ENCODE peak calls at places on chromosomes 6 and 20, in six cellular contexts. F, Y, Q, W, B and N are unnamed samples.

GRCh38 chr6:115634131-115634530 is 426.6 kb downstream of the FRK start:
- DNase-seq in F (no peak), Q (no peak), Y (no peak), W (no peak), B (no peak), N (no peak)

GRCh38 chr6:127120109-127120786 is 1.8 kb downstream of the RSPO3 start:
- DNase-seq in F (no peak), W (peak; percentile 65), Q (no peak), Y (no peak), B (peak; percentile 82), N (no peak)

GRCh38 chr20:53934421-53935352 is 135.7 kb downstream of the BCAS1 start:
- DNase-seq in Q (no peak), Y (no peak), W (no peak), F (no peak), B (no peak), N (no peak)

GRCh38 chr20:43357352-43357751 is 100.3 kb upstream of the SRSF6 start:
- DNase-seq in Q (no peak), F (no peak), Y (no peak), B (no peak), W (no peak), N (no peak)

GRCh38 chr6:14272111-14273085 is 154.8 kb downstream of the CD83 start:
- DNase-seq in Q (no peak), F (no peak), B (no peak), W (no peak), Y (no peak), N (no peak)

GRCh38 chr6:6277418-6277817 is 43.0 kb downstream of the F13A1 start:
- DNase-seq in W (no peak), Y (no peak), Q (no peak), B (no peak), F (no peak), N (no peak)

GRCh38 chr6:52754443-52754842 is 8.8 kb downstream of the GSTA2 start:
- DNase-seq in Y (no peak), B (no peak), F (no peak), Q (no peak), W (no peak), N (no peak)

GRCh38 chr20:47428164-47428563 is 71.7 kb upstream of the ZMYND8 start:
- DNase-seq in W (no peak), B (no peak), F (no peak), Q (no peak), Y (no peak), N (no peak)

GRCh38 chr20:38514947-38515346 is 42.3 kb downstream of the RALGAPB start:
- DNase-seq in W (no peak), F (no peak), Y (no peak), B (no peak), Q (no peak), N (no peak)

GRCh38 chr6:44462797-44463770 is 75.6 kb downstream of the CDC5L start:
- DNase-seq in B (no peak), Q (no peak), W (no peak), Y (no peak), F (no peak), N (no peak)

GRCh38 chr6:22328499-22328898 is 31.7 kb upstream of the PRL start:
- DNase-seq in B (no peak), Q (no peak), W (no peak), Y (no peak), F (no peak), N (no peak)

GRCh38 chr6:158869010-158869603 is 49.9 kb upstream of the EZR start:
- DNase-seq in Q (no peak), B (no peak), F (no peak), W (no peak), Y (peak; percentile 53), N (no peak)

GRCh38 chr6:113762611-113763010 is 94.5 kb upstream of the MARCKS start:
- DNase-seq in W (no peak), F (no peak), Q (no peak), B (no peak), Y (no peak), N (no peak)

GRCh38 chr6:5403619-5404018 is 142.3 kb downstream of the FARS2 start:
- DNase-seq in Y (no peak), B (no peak), Q (no peak), W (no peak), F (no peak), N (no peak)

GRCh38 chr6:127932708-127933107 is 31.9 kb upstream of the THEMIS start:
- DNase-seq in B (no peak), Y (no peak), Q (no peak), W (no peak), F (no peak), N (no peak)

GRCh38 chr6:84652356-84653026 is 111.9 kb downstream of the TBX18 start:
- DNase-seq in Q (no peak), W (no peak), B (no peak), Y (no peak), F (no peak), N (no peak)

GRCh38 chr6:75428204-75428603 is 65.4 kb downstream of the FILIP1 start:
- DNase-seq in F (no peak), Q (no peak), W (no peak), Y (no peak), B (no peak), N (no peak)

GRCh38 chr20:10735195-10735949 is 61.6 kb upstream of the JAG1 start:
- DNase-seq in Y (no peak), W (no peak), B (no peak), Q (no peak), F (no peak), N (no peak)

GRCh38 chr6:46078294-46078693 is 51.5 kb upstream of the ENPP4 start:
- DNase-seq in B (no peak), F (no peak), Y (no peak), W (no peak), Q (no peak), N (no peak)

DNA sequence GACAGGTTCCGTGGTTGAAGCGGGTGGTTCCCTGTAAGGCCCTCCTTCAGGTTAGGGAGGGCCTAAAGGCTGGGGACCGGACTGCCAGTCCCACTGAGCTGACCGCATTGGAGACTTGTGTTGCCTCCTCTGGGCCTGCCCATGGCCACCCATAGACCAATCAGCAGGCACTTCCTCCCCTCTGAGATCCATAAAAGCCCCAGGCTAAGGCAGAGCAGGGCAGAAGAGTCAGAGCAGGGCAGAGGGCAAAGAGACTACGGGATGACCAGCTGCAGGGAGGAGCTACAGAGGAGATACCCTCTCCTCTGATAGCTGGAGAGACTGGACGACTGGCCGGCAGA is 537.4 kb downstream of the TENT5A start:
- DNase-seq in Y (no peak), B (no peak), Q (peak; percentile 1), F (no peak), W (no peak), N (no peak)
- TF ChIP-seq POLR2AphosphoS5 in Y (no peak), B (no peak), Q (no peak), F (no peak), W (no peak), N (no peak)

DNA sequence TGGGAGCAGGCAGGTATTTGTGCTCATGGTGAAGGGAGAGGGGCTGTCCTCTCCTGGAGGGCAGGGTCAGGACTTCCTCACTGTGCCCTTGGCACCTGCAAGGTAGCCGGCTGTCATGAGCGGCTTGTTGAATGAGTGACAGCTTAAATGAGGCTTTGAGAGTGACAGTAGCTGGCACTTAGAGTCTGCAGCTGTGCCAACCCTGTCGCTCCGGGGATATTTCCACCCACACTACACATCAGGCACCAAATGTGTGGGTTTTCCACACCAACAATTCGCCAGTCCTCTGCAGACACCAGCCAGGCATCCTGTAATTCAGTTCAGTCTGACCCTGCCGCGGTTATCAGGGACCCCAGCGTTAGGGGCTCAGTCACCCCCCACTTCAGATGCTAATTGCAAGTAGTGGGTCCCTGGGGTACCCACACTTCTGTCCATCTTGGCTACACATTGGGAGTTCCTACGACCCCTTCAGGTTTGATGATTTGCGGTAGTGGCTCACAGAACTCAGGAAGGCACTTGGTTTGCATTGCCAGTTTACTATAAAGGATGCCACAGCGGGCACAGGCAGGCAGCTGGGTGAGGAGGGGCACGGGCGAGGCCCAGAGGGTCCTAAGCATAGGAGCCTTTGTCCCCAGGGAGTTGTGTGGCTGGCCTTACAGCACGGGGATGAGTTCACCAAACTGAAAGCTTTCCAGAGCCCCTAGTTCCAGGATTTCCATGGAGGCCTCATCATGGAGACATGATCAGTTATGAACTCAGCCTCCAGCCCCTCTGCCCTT is 9.1 kb downstream of the MTG2 start:
- DNase-seq in W (no peak), Y (no peak), B (no peak), Q (no peak), F (no peak), N (no peak)
- TF ChIP-seq EP300 in W (no peak), Y (no peak), B (no peak), Q (no peak), F (no peak), N (no peak)

DNA sequence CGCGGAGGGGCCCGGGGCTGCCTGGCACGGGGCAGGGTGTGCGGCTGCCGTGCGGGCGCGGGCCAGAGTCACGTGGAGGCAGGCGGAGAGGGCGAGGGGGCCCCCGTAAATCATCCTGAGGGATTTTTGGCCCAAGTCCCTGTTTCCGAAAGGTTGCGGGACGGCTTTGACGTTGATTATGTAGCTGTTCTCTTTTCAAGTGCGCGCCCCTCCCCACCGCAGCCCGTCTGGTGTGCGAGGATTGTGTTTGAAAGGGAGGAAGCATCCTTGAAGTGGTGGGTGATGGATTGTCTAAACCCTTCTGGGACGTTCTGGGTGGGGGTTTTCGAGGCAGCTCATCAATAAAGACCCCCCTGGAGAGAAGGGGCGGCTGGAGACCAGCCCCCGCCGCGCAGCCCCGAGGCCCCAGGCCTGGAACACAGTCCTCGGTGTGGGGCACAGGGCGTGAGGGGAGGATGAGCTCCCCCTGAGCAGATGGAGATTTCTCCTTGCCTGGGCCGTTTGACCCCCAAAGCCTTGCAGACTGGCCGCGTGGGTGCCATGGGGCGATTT is 7.0 kb upstream of the FOXF2 start:
- DNase-seq in F (no peak), Y (no peak), W (no peak), B (no peak), Q (no peak), N (no peak)
- H3K4me1 ChIP-seq in F (peaks cover 50% of the 10 kb centered on the region), Y (no peaks in the 10 kb centered on the region), W (peaks cover 54% of the 10 kb centered on the region), B (peaks cover 52% of the 10 kb centered on the region), Q (peaks cover 21% of the 10 kb centered on the region), N (peaks cover 63% of the 10 kb centered on the region)

GRCh38 chr6:63496388-63496804 is 75.9 kb upstream of the LOC128125822 start:
- DNase-seq in F (peak; percentile 70), B (no peak), Y (no peak), Q (peak; percentile 70), W (no peak), N (no peak)

GRCh38 chr6:63487123-63487813 is 85.0 kb upstream of the LOC128125822 start:
- DNase-seq in Q (no peak), B (no peak), W (no peak), F (peak; percentile 28), Y (no peak), N (no peak)

GRCh38 chr6:63493557-63493956 is 78.7 kb upstream of the LOC128125822 start:
- DNase-seq in F (no peak), Q (no peak), B (no peak), W (no peak), Y (no peak), N (no peak)

GRCh38 chr6:63491104-63491503 is 81.2 kb upstream of the LOC128125822 start:
- DNase-seq in B (no peak), F (no peak), Q (no peak), Y (no peak), W (no peak), N (no peak)

DNA sequence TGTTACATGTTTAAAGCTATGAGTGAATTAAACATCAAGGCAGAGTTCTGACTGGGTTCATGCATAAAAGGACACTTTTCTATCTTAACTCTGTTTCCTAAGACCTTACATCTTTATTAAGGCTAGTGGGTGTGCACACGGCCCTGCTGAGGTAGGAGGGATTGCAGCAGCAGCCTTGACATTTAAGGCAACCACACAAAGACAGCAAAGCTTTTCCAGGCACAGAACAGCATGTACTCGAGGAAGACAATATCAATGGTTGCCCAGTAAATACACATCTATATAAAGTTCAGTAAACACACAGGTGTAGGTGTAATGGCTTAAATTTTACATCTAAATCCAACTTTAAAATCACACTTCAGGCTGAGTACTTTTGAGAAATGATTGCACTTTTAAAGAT is 79.8 kb upstream of the LOC128125822 start:
- DNase-seq in W (no peak), F (peak; percentile 32), B (no peak), Q (no peak), Y (no peak), N (no peak)
- TF ChIP-seq POLR2AphosphoS5 in W (no peak), F (no peak), B (no peak), Q (no peak), Y (no peak), N (no peak)